ENCODE peak calls at places on chromosomes 13 and 19, in four cellular contexts. S is IMR-90, I is K562, X is GM12878. H is an unnamed sample.

GRCh38 chr19:19580417-19580816 is 38.1 kb downstream of the PBX4 start:
- DNase-seq in I (no peak), S (no peak), X (no peak), H (no peak)

GRCh38 chr13:80131204-80131603 is 209.7 kb downstream of the SPRY2 start:
- DNase-seq in S (peak; percentile 46), I (no peak), X (no peak), H (no peak)

GRCh38 chr19:10112037-10112751 is 701 bp downstream of the P2RY11 start:
- DNase-seq in S (no peak), X (no peak), I (peak; percentile 13), H (no peak)

GRCh38 chr19:16190198-16190597 is 5.0 kb downstream of the FAM32A start:
- DNase-seq in I (no peak), X (no peak), S (no peak), H (no peak)

GRCh38 chr19:2798733-2799132 is 13.4 kb downstream of the THOP1 start:
- DNase-seq in X (no peak), I (no peak), S (peak; percentile 7), H (no peak)

GRCh38 chr13:97962887-97963286 is 9.4 kb downstream of the IPO5 start:
- DNase-seq in X (no peak), I (no peak), S (no peak), H (no peak)

GRCh38 chr19:13090511-13091231 is 12.0 kb downstream of the LYL1 start:
- DNase-seq in X (no peak), I (no peak), S (no peak), H (no peak)

GRCh38 chr19:3544742-3545668 is 6.0 kb downstream of the TEKTIP1 start:
- DNase-seq in I (peak; percentile 81), X (no peak), S (peak; percentile 26), H (peak; percentile 100)

GRCh38 chr13:80871481-80871880 is 530.6 kb upstream of the SPRY2 start:
- DNase-seq in I (no peak), S (no peak), X (no peak), H (no peak)

GRCh38 chr19:50174100-50174793 is 11.2 kb upstream of the IZUMO2 start:
- DNase-seq in X (no peak), I (no peak), S (no peak), H (no peak)
- TF ChIP-seq CHD1 in X (no peak), I (no peak), S (no peak), H (no peak)

GRCh38 chr13:86082116-86082515 is 282.9 kb upstream of the SLITRK6 start:
- DNase-seq in I (no peak), X (no peak), S (no peak), H (no peak)
- TF ChIP-seq CHD1 in I (no peak), X (no peak), S (no peak), H (no peak)

GRCh38 chr13:111007209-111007608 is 92.3 kb upstream of the ANKRD10 start:
- DNase-seq in I (no peak), S (no peak), X (no peak), H (no peak)

GRCh38 chr13:111008351-111008750 is 93.5 kb upstream of the ANKRD10 start:
- DNase-seq in S (no peak), X (no peak), I (no peak), H (no peak)

GRCh38 chr13:111005364-111005763 is 90.5 kb upstream of the ANKRD10 start:
- DNase-seq in X (no peak), I (no peak), S (peak; percentile 67), H (no peak)

GRCh38 chr13:111005808-111006494 is 91.1 kb upstream of the ANKRD10 start:
- DNase-seq in I (no peak), X (no peak), S (peak; percentile 43), H (no peak)

GRCh38 chr13:111006508-111007031 is 91.7 kb upstream of the ANKRD10 start:
- DNase-seq in I (peak; percentile 17), S (peak; percentile 84), X (no peak), H (no peak)
- TF ChIP-seq CHD1 in I (no peak), S (no peak), X (no peak), H (no peak)

DNA sequence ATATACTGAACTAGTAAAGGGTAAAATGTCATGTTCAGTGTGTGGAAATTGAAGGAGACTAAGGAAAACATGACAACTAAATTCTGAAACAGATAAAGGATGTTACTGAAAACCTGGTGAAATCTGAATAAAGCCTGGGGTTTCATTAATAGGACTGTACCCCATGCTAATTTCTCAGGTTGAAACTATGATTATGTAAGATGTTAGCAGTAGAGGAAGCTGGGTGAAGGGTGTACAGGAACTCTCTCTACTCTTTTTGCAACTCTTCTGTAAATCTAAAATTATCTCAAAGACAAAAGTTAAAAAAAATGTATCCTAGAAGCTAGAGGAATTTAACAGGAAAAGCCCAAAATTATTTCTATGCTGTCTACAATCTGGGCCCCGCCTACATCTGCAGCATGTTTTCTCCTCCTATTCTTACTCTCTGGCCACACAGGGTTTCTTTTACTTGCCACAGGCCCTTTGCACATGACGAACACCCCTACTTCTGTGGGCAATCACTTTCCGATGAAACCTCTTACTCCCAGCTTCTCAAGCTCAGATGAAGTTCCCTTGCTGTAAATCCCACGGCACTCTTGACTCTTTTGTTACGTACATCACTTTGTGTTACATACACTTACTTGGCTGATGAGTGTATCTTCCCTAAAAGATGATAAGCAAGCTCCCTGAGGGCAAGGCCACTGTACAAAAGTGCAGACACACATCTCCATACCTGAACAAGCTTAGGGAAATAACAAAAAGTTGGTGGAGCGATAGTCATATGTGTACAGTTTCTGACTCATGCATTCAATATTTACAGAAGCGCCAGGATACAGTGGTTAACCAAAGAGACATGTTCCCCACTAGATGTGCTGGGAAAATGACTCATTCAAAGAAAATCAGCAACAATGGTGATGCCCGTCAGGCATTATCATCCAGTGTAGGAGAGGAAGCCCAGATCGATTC is 32.6 kb downstream of the RUBCNL start:
- DNase-seq in I (no peak), S (peak; percentile 88), X (peak; percentile 53), H (no peak)
- TF ChIP-seq CHD1 in I (no peak), S (no peak), X (no peak), H (no peak)

GRCh38 chr13:106109391-106109791 is 426.1 kb downstream of the EFNB2 start:
- DNase-seq in S (peak; percentile 47), I (no peak), X (no peak), H (no peak)
- TF ChIP-seq CHD1 in S (no peak), I (no peak), X (no peak), H (no peak)

GRCh38 chr13:53201454-53202225 is 173.0 kb downstream of the OLFM4 start:
- DNase-seq in X (no peak), I (no peak), S (no peak), H (no peak)

GRCh38 chr13:53200498-53201453 is 172.2 kb downstream of the OLFM4 start:
- DNase-seq in X (no peak), S (peak; percentile 1), I (no peak), H (peak; percentile 92)

GRCh38 chr13:53204598-53204997 is 176.0 kb downstream of the OLFM4 start:
- DNase-seq in S (no peak), I (no peak), X (no peak), H (no peak)

DNA sequence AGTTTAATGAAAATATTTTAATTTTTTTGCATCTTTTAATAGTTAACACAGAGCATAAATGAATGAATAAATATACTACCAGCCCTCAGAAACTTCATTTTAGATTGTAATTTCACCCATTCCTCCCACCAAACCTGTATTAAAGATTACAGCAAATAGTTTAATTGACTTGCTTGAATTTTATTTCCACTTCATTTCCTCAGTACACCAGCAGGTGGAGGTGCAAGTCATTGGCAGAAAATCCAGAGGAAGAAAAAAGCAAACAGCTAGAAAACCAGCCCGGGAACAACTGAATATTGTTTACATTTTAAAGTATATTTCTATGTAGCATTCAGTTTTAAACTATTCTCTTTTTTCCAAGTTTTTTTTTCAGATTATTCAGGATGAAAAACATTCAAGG is 177.8 kb downstream of the OLFM4 start:
- DNase-seq in I (no peak), X (no peak), S (no peak), H (no peak)
- TF ChIP-seq CHD1 in I (no peak), X (no peak), S (no peak), H (no peak)

DNA sequence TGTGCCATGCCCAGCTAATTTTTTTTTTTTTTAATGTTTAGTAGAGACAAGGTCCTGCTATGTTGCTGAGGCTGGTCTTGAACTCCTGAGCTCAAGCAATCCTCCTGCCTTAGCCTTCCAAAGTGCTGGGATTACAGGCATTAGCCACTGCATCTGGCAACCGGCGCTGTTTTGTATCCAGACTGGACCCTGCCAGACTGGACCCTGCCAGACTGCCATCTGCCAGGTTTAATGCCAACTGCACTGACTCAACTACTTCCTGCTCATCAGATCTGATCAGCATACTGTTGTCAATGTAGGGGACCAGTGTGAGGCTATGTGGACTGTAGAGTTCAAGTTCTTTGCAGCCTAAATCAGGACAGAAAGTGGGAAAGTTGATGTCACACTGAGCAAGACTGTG is 36.6 kb upstream of the ATP1A3 start:
- DNase-seq in I (no peak), X (no peak), S (no peak), H (no peak)
- TF ChIP-seq CHD1 in I (no peak), X (no peak), S (no peak), H (no peak)

DNA sequence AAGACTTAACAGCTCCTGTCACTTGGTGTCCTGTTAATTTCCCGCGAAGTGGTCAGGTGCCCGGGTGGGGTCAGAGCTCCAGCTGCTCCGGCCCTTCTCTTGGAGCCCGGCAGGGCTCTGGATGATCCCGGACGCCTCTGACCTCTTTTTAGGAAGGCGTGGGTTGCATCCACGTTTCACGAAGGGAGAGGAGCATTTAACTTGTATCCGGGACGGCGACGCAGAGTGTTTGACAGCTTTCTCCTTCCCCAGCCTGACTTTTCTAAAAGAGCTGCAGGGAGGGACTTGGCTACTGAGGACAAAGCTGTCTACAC is 656 bp downstream of the ZNF155 start:
- DNase-seq in X (no peak), S (no peak), I (no peak), H (no peak)
- TF ChIP-seq CHD1 in X (no peak), S (no peak), I (no peak), H (no peak)